ENCODE peak calls at places on chromosomes 13 and 19, in ten cellular contexts. N is stimulated activated CD4-positive, alpha-beta T cell treated with anti-CD3 and anti-CD28 coated beads, Interleukin-2, amount 100 ng/mL, for 24 hours; E is stimulated activated naive CD4-positive, alpha-beta T cell; I is glutamatergic neuron; F is SK-N-DZ; J is heart left ventricle; K is DMS153; V is CD4-positive, alpha-beta memory T cell; G is uterus; P is left ventricle myocardium superior. T is an unnamed sample.

GRCh38 chr19:27777726-27778125 is 1435.2 kb downstream of the UQCRFS1 start:
- DNase-seq in N (no peak), E (no peak), I (no peak), F (no peak), J (no peak), K (no peak), V (no peak), G (no peak), P (no peak), T (no peak)

GRCh38 chr19:13906910-13907309 is 909 bp downstream of the CC2D1A start:
- DNase-seq in N (no peak), E (no peak), I (no peak), F (no peak), J (no peak), K (no peak), V (no peak), G (no peak), P (no peak), T (no peak)

GRCh38 chr13:79722885-79723445 is 242.0 kb downstream of the NDFIP2 start:
- DNase-seq in N (no peak), E (no peak), I (no peak), F (no peak), J (no peak), K (no peak), V (no peak), G (no peak), P (no peak), T (no peak)

GRCh38 chr13:108533842-108534241 is 95.6 kb upstream of the MYO16 start:
- DNase-seq in N (no peak), E (no peak), I (no peak), F (no peak), J (no peak), K (no peak), V (no peak), G (no peak), P (no peak), T (no peak)

GRCh38 chr19:6018786-6019185 is 40.8 kb upstream of the RANBP3 start:
- DNase-seq in N (no peak), E (no peak), I (no peak), F (no peak), J (no peak), K (no peak), V (no peak), G (no peak), P (no peak), T (peak)

GRCh38 chr13:80276371-80277289 is 64.3 kb downstream of the SPRY2 start:
- DNase-seq in N (no peak), E (no peak), I (no peak), F (no peak), J (no peak), K (peak), V (no peak), G (no peak), P (no peak), T (peak)

GRCh38 chr13:99374994-99375805 is 68.0 kb upstream of the GPR183 start:
- DNase-seq in N (no peak), E (peak), I (no peak), F (no peak), J (peak), K (no peak), V (peak), G (no peak), P (no peak), T (no peak)

GRCh38 chr13:26386026-26386425 is 132.1 kb downstream of the CDK8 start:
- DNase-seq in N (no peak), E (no peak), I (no peak), F (no peak), J (no peak), K (peak), V (no peak), G (no peak), P (no peak), T (no peak)

GRCh38 chr13:49494645-49495044 is 1.1 kb upstream of the PHF11 start:
- DNase-seq in N (no peak), E (no peak), I (no peak), F (no peak), J (no peak), K (no peak), V (no peak), G (no peak), P (no peak), T (no peak)

GRCh38 chr13:41563501-41564001 is 106.2 kb downstream of the RGCC start:
- DNase-seq in N (no peak), E (no peak), I (no peak), F (no peak), J (no peak), K (no peak), V (no peak), G (no peak), P (no peak), T (no peak)

T was measured in endothelial cell.